ENCODE peak calls at places on chromosome 21, in eight cellular contexts. B, Q, D, F, V, P, Y and T are unnamed samples. For H3K27me3 and H3K4me1, the result is how much of the 10 kb centered on the place peaks cover.

GRCh38 chr21:43800124-43800523 is 10.7 kb downstream of the RRP1 start:
- DNase-seq in F (no peak), P (no peak), D (no peak), Y (no peak), B (no peak), V (no peak), Q (no peak), T (no peak)

GRCh38 chr21:45577806-45578801 is 35.9 kb upstream of the SLC19A1 start:
- DNase-seq in D (no peak), V (no peak), Y (no peak), B (no peak), F (no peak), Q (no peak), P (no peak), T (no peak)

GRCh38 chr21:35448876-35449599 is 399.9 kb upstream of the RUNX1 start:
- DNase-seq in Q (no peak), D (no peak), V (no peak), B (no peak), Y (no peak), F (no peak), P (no peak), T (no peak)

GRCh38 chr21:25462517-25462971 is 144.7 kb downstream of the MRPL39 start:
- DNase-seq in Q (no peak), P (no peak), Y (no peak), B (no peak), F (no peak), D (peak), V (no peak), T (no peak)

GRCh38 chr21:15592271-15592860 is 137.4 kb upstream of the USP25 start:
- DNase-seq in P (no peak), Q (peak), Y (peak), V (peak), F (peak), B (no peak), D (peak), T (no peak)

GRCh38 chr21:26457817-26458216 is 115.3 kb downstream of the CYYR1 start:
- DNase-seq in F (no peak), D (no peak), P (no peak), Y (peak), Q (no peak), V (no peak), B (no peak), T (no peak)

GRCh38 chr21:23949493-23949892 is 1657.8 kb downstream of the MRPL39 start:
- DNase-seq in P (no peak), V (no peak), D (no peak), Q (no peak), B (no peak), F (no peak), Y (no peak), T (no peak)

GRCh38 chr21:26007911-26008579 is 162.5 kb downstream of the APP start:
- DNase-seq in B (no peak), V (peak), P (no peak), F (no peak), Q (no peak), D (no peak), Y (peak), T (no peak)

GRCh38 chr21:45862544-45863207 is 118.9 kb upstream of the COL6A1 start:
- DNase-seq in Y (no peak), Q (no peak), P (no peak), F (no peak), D (no peak), V (no peak), B (no peak), T (no peak)

GRCh38 chr21:45502600-45502999 is 39.6 kb downstream of the SLC19A1 start:
- DNase-seq in V (no peak), D (no peak), Y (no peak), F (no peak), P (no peak), B (no peak), Q (no peak), T (no peak)

GRCh38 chr21:24220466-24220865 is 1386.8 kb downstream of the MRPL39 start:
- DNase-seq in V (no peak), D (no peak), Q (no peak), P (no peak), F (no peak), Y (no peak), B (no peak), T (no peak)

GRCh38 chr21:40754466-40754865 is 92.5 kb downstream of the DSCAM start:
- DNase-seq in F (no peak), P (no peak), V (no peak), D (no peak), Y (no peak), Q (no peak), B (peak), T (no peak)

GRCh38 chr21:44996983-44997936 is 57.4 kb downstream of the SLX9 start:
- DNase-seq in V (no peak), B (peak), Q (no peak), D (no peak), Y (no peak), P (no peak), F (no peak), T (no peak)

GRCh38 chr21:46424062-46424591 is 34.6 kb upstream of the DIP2A start:
- DNase-seq in Y (no peak), V (no peak), Q (no peak), D (no peak), P (no peak), F (no peak), B (no peak), T (no peak)

GRCh38 chr21:39149882-39150281 is 33.4 kb downstream of the PSMG1 start:
- DNase-seq in B (no peak), Q (no peak), D (no peak), Y (no peak), V (no peak), F (no peak), P (no peak), T (no peak)

GRCh38 chr21:31162827-31163226 is 124.6 kb upstream of the KRTAP19-8 start:
- DNase-seq in Y (peak), F (peak), B (no peak), D (no peak), V (peak), Q (no peak), P (no peak), T (no peak)

GRCh38 chr21:26849428-26850115 is 4.4 kb upstream of the ADAMTS1 start:
- DNase-seq in D (peak), F (peak), V (peak), B (no peak), Y (peak), P (no peak), Q (peak), T (no peak)

GRCh38 chr21:16181024-16181423 is 451.2 kb downstream of the USP25 start:
- DNase-seq in B (no peak), Q (no peak), V (peak), D (peak), P (no peak), Y (no peak), F (peak), T (no peak)

GRCh38 chr21:27681038-27681437 is 714.1 kb upstream of the ADAMTS5 start:
- DNase-seq in Y (peak), B (no peak), V (peak), F (no peak), D (peak), Q (no peak), P (no peak), T (no peak)

GRCh38 chr21:44931137-44931500 is 8.7 kb upstream of the SLX9 start:
- DNase-seq in V (no peak), F (no peak), B (no peak), Y (peak), P (no peak), Q (no peak), D (no peak), T (no peak)

GRCh38 chr21:44006656-44007055 is 5.5 kb upstream of the TRAPPC10 start:
- DNase-seq in V (peak), P (no peak), Q (no peak), F (peak), B (peak), D (no peak), Y (no peak), T (no peak)

GRCh38 chr21:42360317-42360716 is 6.0 kb downstream of the TFF1 start:
- DNase-seq in Y (no peak), D (no peak), V (no peak), Q (no peak), B (no peak), F (no peak), P (no peak), T (no peak)

GRCh38 chr21:42362700-42363099 is 3.6 kb downstream of the TFF1 start:
- DNase-seq in P (no peak), F (no peak), B (no peak), D (no peak), V (no peak), Y (no peak), Q (no peak), T (no peak)

GRCh38 chr21:42363331-42363730 is 3.0 kb downstream of the TFF1 start:
- DNase-seq in P (no peak), Q (no peak), Y (no peak), V (no peak), D (no peak), B (no peak), F (no peak), T (no peak)

GRCh38 chr21:42362198-42362597 is 4.1 kb downstream of the TFF1 start:
- DNase-seq in Y (no peak), D (no peak), Q (no peak), F (no peak), V (no peak), B (no peak), P (no peak), T (no peak)

DNA sequence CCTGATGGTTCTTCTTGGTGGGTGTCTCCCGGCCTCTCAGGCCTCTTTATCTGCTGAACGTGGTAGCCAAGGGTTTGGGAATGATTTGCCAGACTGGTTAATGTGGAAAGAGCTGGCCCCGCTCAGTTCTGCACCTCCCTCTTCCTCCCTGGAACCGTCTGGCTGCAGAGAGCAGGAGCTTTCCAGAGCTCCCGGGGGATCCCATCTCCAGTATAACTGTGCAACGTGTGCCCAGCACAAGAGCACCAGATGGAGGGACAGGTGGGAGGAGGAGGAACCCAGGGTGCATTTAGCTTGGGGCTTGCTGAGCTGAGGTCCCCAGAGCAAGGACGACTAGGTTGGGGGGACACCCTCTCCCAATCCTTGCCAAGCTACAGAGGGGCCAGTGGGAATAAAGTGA is 5.0 kb downstream of the TFF1 start:
- DNase-seq in B (no peak), P (no peak), F (no peak), Y (no peak), Q (no peak), V (no peak), D (no peak), T (no peak)
- H3K27ac ChIP-seq in B (no peak), P (no peak), F (no peak), Y (no peak), Q (no peak), V (no peak), D (no peak), T (no peak)

GRCh38 chr21:33018707-33019455 is 6.9 kb upstream of the OLIG2 start:
- DNase-seq in Q (no peak), Y (no peak), V (no peak), D (no peak), B (no peak), P (no peak), F (no peak), T (no peak)
- H3K27me3 ChIP-seq in Q (half or more), Y (half or more), V (half or more), D (half or more), B (under half), P (half or more), F (half or more), T (under half)

GRCh38 chr21:17821121-17821520 is 2.0 kb upstream of the C21orf91 start:
- DNase-seq in B (no peak), Q (no peak), D (no peak), F (no peak), P (no peak), Y (no peak), V (no peak), T (no peak)

GRCh38 chr21:17819878-17820232 is 699 bp upstream of the C21orf91 start:
- DNase-seq in B (no peak), Y (no peak), F (no peak), P (peak), V (no peak), Q (no peak), D (no peak), T (no peak)

GRCh38 chr21:17819114-17819877 is at the start of gene C21orf91:
- DNase-seq in V (peak), D (peak), Q (peak), P (peak), B (peak), Y (peak), F (peak), T (peak)

GRCh38 chr21:17813353-17813752 is 5.8 kb downstream of the C21orf91 start:
- DNase-seq in V (no peak), B (no peak), F (no peak), Q (no peak), Y (no peak), P (no peak), D (no peak), T (no peak)

DNA sequence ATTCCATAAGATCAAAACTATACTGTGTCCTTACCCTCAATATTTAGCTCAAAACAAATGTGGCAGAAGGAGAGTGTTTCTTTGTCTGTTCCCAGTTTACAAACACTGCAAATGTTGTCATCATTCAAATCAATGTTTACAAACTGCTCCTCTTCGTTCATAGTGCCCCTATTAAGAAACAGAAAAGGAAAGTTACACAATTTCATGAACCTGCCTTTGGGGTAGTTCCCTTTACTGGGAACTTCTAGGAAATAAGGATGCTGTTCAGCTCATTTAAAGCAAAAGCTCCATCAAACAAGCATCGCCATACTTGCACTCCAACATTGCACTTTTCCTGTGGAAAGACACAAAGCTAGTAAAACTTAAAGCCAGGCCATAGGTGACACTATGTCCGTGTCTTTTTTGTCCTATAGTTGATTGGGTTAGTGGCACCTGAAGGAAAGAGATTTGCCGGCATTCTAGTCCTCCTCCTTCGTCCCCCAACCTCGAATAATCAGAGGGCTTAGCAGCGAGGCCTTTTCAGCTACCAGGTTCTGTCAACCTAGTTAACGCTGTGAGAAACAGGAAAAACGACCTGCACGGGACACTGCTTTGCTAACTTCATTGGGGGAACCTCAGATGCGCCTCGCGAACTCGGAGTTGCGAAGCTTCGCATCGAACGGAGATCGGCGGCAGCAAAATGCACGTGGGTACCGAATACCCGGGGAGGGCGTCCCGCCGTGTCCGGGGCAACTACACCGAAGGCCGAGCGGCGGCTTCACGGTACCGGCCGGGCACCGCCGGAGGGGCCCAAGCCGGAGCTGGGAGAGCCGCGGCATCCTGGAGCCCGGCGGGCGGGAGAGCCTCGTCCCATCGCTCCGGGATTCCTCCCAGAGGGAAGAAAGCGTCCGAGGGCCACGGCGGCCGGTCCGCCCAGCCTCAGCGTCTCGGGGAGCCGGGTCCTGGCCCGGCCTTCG is 720 bp downstream of the C21orf91 start:
- DNase-seq in Q (peak), B (peak), V (peak), P (no peak), D (peak), Y (peak), F (peak), T (no peak)
- H3K4me1 ChIP-seq in Q (under half), B (under half), V (under half), P (under half), D (under half), Y (under half), F (under half), T (under half)

GRCh38 chr21:28857720-28858119 is 135.0 kb downstream of the LTN1 start:
- DNase-seq in F (no peak), D (no peak), B (no peak), P (no peak), Q (no peak), V (no peak), Y (no peak), T (no peak)

GRCh38 chr21:28856588-28857250 is 136.0 kb downstream of the LTN1 start:
- DNase-seq in Y (no peak), Q (peak), D (no peak), P (no peak), V (no peak), B (no peak), F (no peak), T (no peak)

GRCh38 chr21:28858424-28858823 is 134.3 kb downstream of the LTN1 start:
- DNase-seq in B (no peak), D (no peak), Y (no peak), V (no peak), F (no peak), P (no peak), Q (no peak), T (no peak)
- H3K27ac ChIP-seq in B (no peak), D (no peak), Y (no peak), V (no peak), F (no peak), P (no peak), Q (no peak), T (no peak)

GRCh38 chr21:34344058-34344425 is 19.8 kb upstream of the KCNE2 start:
- DNase-seq in D (no peak), B (no peak), V (no peak), P (no peak), Y (no peak), F (no peak), Q (no peak), T (no peak)
- H3K27me3 ChIP-seq in D (under half), B (under half), V (under half), P (under half), Y (under half), F (under half), Q (under half), T (under half)

GRCh38 chr21:37393786-37394185 is 27.2 kb downstream of the DYRK1A start:
- DNase-seq in Q (no peak), Y (no peak), V (no peak), P (no peak), D (no peak), B (no peak), F (no peak), T (no peak)

GRCh38 chr21:37402251-37402867 is 35.8 kb downstream of the DYRK1A start:
- DNase-seq in Q (no peak), Y (no peak), D (no peak), B (no peak), P (no peak), F (no peak), V (no peak), T (no peak)

GRCh38 chr21:37393030-37393429 is 26.5 kb downstream of the DYRK1A start:
- DNase-seq in F (no peak), V (no peak), B (no peak), P (no peak), Q (no peak), D (no peak), Y (no peak), T (no peak)

GRCh38 chr21:37398697-37399096 is 32.1 kb downstream of the DYRK1A start:
- DNase-seq in V (no peak), P (no peak), Y (no peak), B (no peak), Q (no peak), D (no peak), F (no peak), T (no peak)

GRCh38 chr21:37396855-37397254 is 30.3 kb downstream of the DYRK1A start:
- DNase-seq in V (no peak), B (no peak), Y (no peak), P (no peak), Q (no peak), D (no peak), F (no peak), T (no peak)
- H3K4me1 ChIP-seq in V (under half), B (half or more), Y (under half), P (under half), Q (under half), D (under half), F (under half), T (under half)